ENCODE peak calls at places on chromosomes 4 and X, in four cellular contexts. I, L, E and G are unnamed samples.

GRCh38 chr4:47899639-47900038 is 14.7 kb downstream of the NFXL1 start:
- DNase-seq in I (no peak), L (no peak), E (no peak), G (no peak)

GRCh38 chrX:123219916-123220315 is 35.8 kb downstream of the GRIA3 start:
- DNase-seq in I (no peak), L (no peak), E (no peak), G (no peak)

GRCh38 chr4:54095110-54095800 is 4.7 kb upstream of the GSX2 start:
- DNase-seq in I (no peak), L (no peak), E (no peak), G (no peak)

GRCh38 chrX:152204919-152205318 is 66.5 kb upstream of the MAGEA10 start:
- DNase-seq in I (no peak), L (no peak), E (no peak), G (no peak)

GRCh38 chr4:155666701-155667537 is at the start of gene GUCY1A1:
- DNase-seq in I (no peak), L (no peak), E (no peak), G (no peak)

GRCh38 chrX:40152706-40153334 is 55.1 kb upstream of the BCOR start:
- DNase-seq in I (no peak), L (no peak), E (no peak), G (no peak)

GRCh38 chrX:69616520-69617203 is 749 bp downstream of the EDA start:
- DNase-seq in I (peak), L (no peak), E (no peak), G (no peak)

GRCh38 chrX:65406532-65406931 is 128.1 kb downstream of the LAS1L start:
- DNase-seq in I (no peak), L (no peak), E (no peak), G (no peak)

GRCh38 chr4:13705521-13706035 is 78.1 kb upstream of the BOD1L1 start:
- DNase-seq in I (no peak), L (no peak), E (no peak), G (no peak)

GRCh38 chrX:10111364-10112148 is 45.2 kb upstream of the CLCN4 start:
- DNase-seq in I (peak), L (peak), E (no peak), G (no peak)

GRCh38 chrX:22105231-22105630 is 73.1 kb downstream of the PHEX start:
- DNase-seq in I (no peak), L (no peak), E (no peak), G (no peak)

GRCh38 chr4:165493359-165493758 is 114.6 kb downstream of the CPE start:
- DNase-seq in I (peak), L (peak), E (no peak), G (peak)

GRCh38 chr4:40421839-40422238 is 86.7 kb downstream of the CHRNA9 start:
- DNase-seq in I (no peak), L (no peak), E (no peak), G (no peak)

GRCh38 chr4:113869743-113870375 is 108.3 kb upstream of the CAMK2D start:
- DNase-seq in I (no peak), L (peak), E (peak), G (no peak)

GRCh38 chr4:35754047-35754446 is 490.3 kb downstream of the ARAP2 start:
- DNase-seq in I (no peak), L (no peak), E (no peak), G (no peak)

GRCh38 chr4:80471701-80472100 is 136.2 kb downstream of the CFAP299 start:
- DNase-seq in I (no peak), L (no peak), E (no peak), G (no peak)

GRCh38 chr4:129545599-129546278 is 449.8 kb downstream of the C4orf33 start:
- DNase-seq in I (no peak), L (no peak), E (peak), G (peak)

GRCh38 chrX:30513284-30513683 is 64.3 kb downstream of the TASL start:
- DNase-seq in I (no peak), L (no peak), E (no peak), G (no peak)

GRCh38 chr4:122845066-122845465 is 18.4 kb downstream of the FGF2 start:
- DNase-seq in I (no peak), L (no peak), E (no peak), G (no peak)

GRCh38 chr4:150821641-150822040 is 193.4 kb downstream of the LRBA start:
- DNase-seq in I (no peak), L (no peak), E (no peak), G (no peak)

GRCh38 chr4:114156371-114156770 is 176.9 kb upstream of the ARSJ start:
- DNase-seq in I (no peak), L (no peak), E (no peak), G (no peak)

GRCh38 chr4:184752496-184753275 is 18.8 kb upstream of the CENPU start:
- DNase-seq in I (no peak), L (no peak), E (no peak), G (no peak)

GRCh38 chr4:3705236-3705987 is 60.8 kb upstream of the ADRA2C start:
- DNase-seq in I (no peak), L (no peak), E (no peak), G (no peak)

GRCh38 chr4:173337463-173337862 is 3.3 kb upstream of the HMGB2 start:
- DNase-seq in I (no peak), L (no peak), E (no peak), G (no peak)

GRCh38 chr4:2790583-2791517 is 2.0 kb upstream of the SH3BP2 start:
- DNase-seq in I (no peak), L (no peak), E (no peak), G (no peak)

GRCh38 chrX:96407043-96407442 is 277.6 kb upstream of the DIAPH2 start:
- DNase-seq in I (no peak), L (no peak), E (no peak), G (no peak)

GRCh38 chr4:102849579-102850104 is 19.1 kb upstream of the CISD2 start:
- DNase-seq in I (no peak), L (no peak), E (no peak), G (no peak)

GRCh38 chrX:101357166-101357795 is 8.7 kb upstream of the TIMM8A start:
- DNase-seq in I (no peak), L (no peak), E (no peak), G (no peak)

GRCh38 chr4:66974665-66975064 is 570.6 kb downstream of the CENPC start:
- DNase-seq in I (no peak), L (no peak), E (no peak), G (no peak)

GRCh38 chr4:18518098-18518497 is 496.5 kb upstream of the LCORL start:
- DNase-seq in I (no peak), L (no peak), E (no peak), G (no peak)

GRCh38 chr4:120844528-120844921 is 78.0 kb downstream of the PRDM5 start:
- DNase-seq in I (no peak), L (no peak), E (no peak), G (no peak)

GRCh38 chrX:73127700-73128241 is 48.5 kb upstream of the PABPC1L2A start:
- DNase-seq in I (no peak), L (no peak), E (no peak), G (no peak)

GRCh38 chr4:5713861-5714260 is 2.9 kb downstream of the EVC start:
- DNase-seq in I (no peak), L (no peak), E (no peak), G (no peak)

GRCh38 chrX:18933611-18934010 is 50.3 kb downstream of the PHKA2 start:
- DNase-seq in I (no peak), L (no peak), E (no peak), G (no peak)

GRCh38 chrX:45517090-45517973 is 316.7 kb upstream of the DIPK2B start:
- DNase-seq in I (no peak), L (no peak), E (no peak), G (no peak)

GRCh38 chrX:154378059-154378798 is 866 bp upstream of the EMD start:
- DNase-seq in I (no peak), L (no peak), E (no peak), G (no peak)